ENCODE peak calls at places on chromosome 11, in four cellular contexts. L is HepG2, X is A549, D is K562. E is an unnamed sample.

GRCh38 chr11:107397357-107397756 is 60.3 kb downstream of the CWF19L2 start:
- DNase-seq in L (no peak), X (peak; percentile 16), D (peak; percentile 24), E (no peak)

GRCh38 chr11:132007184-132007583 is 636.8 kb downstream of the NTM start:
- DNase-seq in L (no peak), X (no peak), D (no peak), E (no peak)

GRCh38 chr11:26087095-26087935 is 244.6 kb upstream of the ANO3 start:
- DNase-seq in L (no peak), X (no peak), D (no peak), E (peak; percentile 56)

GRCh38 chr11:79258606-79259005 is 182.2 kb downstream of the TENM4 start:
- DNase-seq in L (no peak), X (no peak), D (no peak), E (no peak)

GRCh38 chr11:31761636-31762035 is 49.5 kb downstream of the PAX6 start:
- DNase-seq in L (no peak), X (peak; percentile 6), D (no peak), E (no peak)

GRCh38 chr11:20158597-20159257 is 1.5 kb downstream of the DBX1 start:
- DNase-seq in L (peak; percentile 6), X (peak; percentile 28), D (peak; percentile 45), E (no peak)

GRCh38 chr11:33692013-33692504 is 8.6 kb downstream of the C11orf91 start:
- DNase-seq in L (peak; percentile 76), X (peak; percentile 94), D (no peak), E (no peak)

GRCh38 chr11:30422389-30422788 is 99.5 kb downstream of the ARL14EP start:
- DNase-seq in L (no peak), X (no peak), D (no peak), E (no peak)

GRCh38 chr11:76614471-76615183 is 55.9 kb downstream of the LRRC32 start:
- DNase-seq in L (no peak), X (no peak), D (no peak), E (no peak)

GRCh38 chr11:32713496-32713895 is 81.0 kb downstream of the CCDC73 start:
- DNase-seq in L (no peak), X (peak; percentile 30), D (no peak), E (no peak)

GRCh38 chr11:27913650-27914049 is 194.3 kb downstream of the KIF18A start:
- DNase-seq in L (no peak), X (peak; percentile 8), D (no peak), E (no peak)

GRCh38 chr11:10373340-10373739 is 68.5 kb downstream of the ADM start:
- DNase-seq in L (no peak), X (no peak), D (no peak), E (no peak)

GRCh38 chr11:78453140-78453935 is 35.7 kb upstream of the GAB2 start:
- DNase-seq in L (no peak), X (no peak), D (no peak), E (no peak)

GRCh38 chr11:115665345-115665901 is 161.2 kb upstream of the CADM1 start:
- DNase-seq in L (no peak), X (no peak), D (no peak), E (no peak)

GRCh38 chr11:128868851-128869671 is 2.0 kb upstream of the KCNJ1 start:
- DNase-seq in L (no peak), X (no peak), D (no peak), E (no peak)

GRCh38 chr11:46463701-46464100 is 72.1 kb upstream of the CHRM4 start:
- DNase-seq in L (no peak), X (no peak), D (no peak), E (no peak)

GRCh38 chr11:79404325-79404724 is 36.5 kb downstream of the TENM4 start:
- DNase-seq in L (no peak), X (no peak), D (no peak), E (no peak)

GRCh38 chr11:77842451-77843121 is 21.6 kb downstream of the AAMDC start:
- DNase-seq in L (no peak), X (no peak), D (no peak), E (no peak)

GRCh38 chr11:99522467-99523173 is 501.9 kb downstream of the CNTN5 start:
- DNase-seq in L (no peak), X (no peak), D (no peak), E (no peak)

GRCh38 chr11:134862168-134862567 is 450.1 kb upstream of the B3GAT1 start:
- DNase-seq in L (no peak), X (no peak), D (no peak), E (no peak)

GRCh38 chr11:99693941-99694492 is 673.3 kb downstream of the CNTN5 start:
- DNase-seq in L (peak; percentile 3), X (peak; percentile 80), D (no peak), E (no peak)

GRCh38 chr11:19868281-19868821 is 155.7 kb downstream of the NAV2 start:
- DNase-seq in L (no peak), X (no peak), D (no peak), E (no peak)

GRCh38 chr11:84019576-84020194 is 733.5 kb upstream of the CCDC90B start:
- DNase-seq in L (no peak), X (no peak), D (no peak), E (no peak)

GRCh38 chr11:58506935-58507334 is 970 bp downstream of the OR5B21 start:
- DNase-seq in L (no peak), X (no peak), D (no peak), E (peak; percentile 31)

GRCh38 chr11:8906629-8907028 is 4.4 kb upstream of the AKIP1 start:
- DNase-seq in L (no peak), X (peak; percentile 84), D (no peak), E (no peak)

GRCh38 chr11:85941380-85941973 is 86.3 kb downstream of the CCDC83 start:
- DNase-seq in L (peak; percentile 56), X (peak; percentile 66), D (peak; percentile 47), E (no peak)

GRCh38 chr11:119424775-119425174 is 1.8 kb upstream of the THY1 start:
- DNase-seq in L (no peak), X (no peak), D (no peak), E (no peak)

GRCh38 chr11:1203505-1204271 is 19.2 kb upstream of the MUC5B start:
- DNase-seq in L (no peak), X (no peak), D (no peak), E (no peak)

GRCh38 chr11:113286509-113287497 is 27.6 kb upstream of the TTC12 start:
- DNase-seq in L (no peak), X (no peak), D (no peak), E (no peak)

GRCh38 chr11:116210663-116211062 is 562.1 kb downstream of the BUD13 start:
- DNase-seq in L (no peak), X (no peak), D (no peak), E (no peak)

GRCh38 chr11:117918366-117919255 is 10.6 kb downstream of the TMPRSS13 start:
- DNase-seq in L (no peak), X (no peak), D (no peak), E (no peak)

GRCh38 chr11:66112640-66113098 is 42.6 kb downstream of the PACS1 start:
- DNase-seq in L (no peak), X (peak; percentile 70), D (no peak), E (no peak)

DNA sequence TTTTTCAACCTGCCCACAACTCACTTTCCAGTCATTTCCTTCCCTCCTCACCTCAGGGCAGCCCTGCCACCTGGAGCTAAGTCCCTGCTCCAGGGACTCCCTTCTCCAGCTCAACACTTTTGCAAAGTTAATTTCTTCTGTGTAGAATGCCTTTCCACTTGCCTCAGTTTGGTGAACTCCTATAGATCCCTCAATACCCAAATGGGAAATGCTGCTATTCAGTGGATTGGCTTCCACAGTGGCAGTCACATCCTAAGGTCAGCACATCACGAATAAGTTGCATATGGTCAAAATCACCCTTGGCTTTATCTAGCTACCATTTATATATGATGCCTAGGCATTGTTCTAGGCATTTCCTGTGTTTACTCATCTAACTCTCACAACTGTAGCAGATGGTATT is 23.6 kb downstream of the GDPD5 start:
- DNase-seq in L (no peak), X (no peak), D (no peak), E (no peak)
- H3K4me1 ChIP-seq in L (peaks cover 85% of the 10 kb centered on the region), X (peaks cover 40% of the 10 kb centered on the region), D (peaks cover 6% of the 10 kb centered on the region), E (peaks cover 10% of the 10 kb centered on the region)

GRCh38 chr11:64865286-64866172 is 12.9 kb downstream of the EHD1 start:
- DNase-seq in L (no peak), X (no peak), D (no peak), E (no peak)
- TF ChIP-seq CHD4 in L (no peak), X (no peak), D (no peak), E (no peak)

DNA sequence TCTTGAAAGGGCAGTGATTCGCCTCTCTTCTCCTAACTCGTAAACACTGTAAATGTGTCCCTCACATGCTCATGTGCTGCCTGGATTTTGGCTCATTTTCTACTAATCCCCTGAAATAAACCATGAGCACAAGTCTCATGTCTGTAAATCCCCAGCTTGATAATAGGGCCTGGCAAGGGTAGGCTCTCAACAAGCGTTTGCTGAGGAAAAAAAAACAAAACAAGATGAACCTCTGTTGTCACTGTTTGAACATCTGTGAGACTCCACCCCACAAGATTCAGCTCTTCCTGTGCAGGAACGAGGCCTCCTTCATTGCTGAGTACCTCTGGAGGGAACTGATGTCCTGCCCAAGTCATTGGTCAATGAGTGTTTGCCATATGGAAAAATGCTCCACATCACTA is 4.5 kb upstream of the CYB5R2 start:
- DNase-seq in L (no peak), X (no peak), D (no peak), E (no peak)
- H3K4me1 ChIP-seq in L (peaks cover 5% of the 10 kb centered on the region), X (peaks cover 13% of the 10 kb centered on the region), D (no peaks in the 10 kb centered on the region), E (peaks cover 8% of the 10 kb centered on the region)

DNA sequence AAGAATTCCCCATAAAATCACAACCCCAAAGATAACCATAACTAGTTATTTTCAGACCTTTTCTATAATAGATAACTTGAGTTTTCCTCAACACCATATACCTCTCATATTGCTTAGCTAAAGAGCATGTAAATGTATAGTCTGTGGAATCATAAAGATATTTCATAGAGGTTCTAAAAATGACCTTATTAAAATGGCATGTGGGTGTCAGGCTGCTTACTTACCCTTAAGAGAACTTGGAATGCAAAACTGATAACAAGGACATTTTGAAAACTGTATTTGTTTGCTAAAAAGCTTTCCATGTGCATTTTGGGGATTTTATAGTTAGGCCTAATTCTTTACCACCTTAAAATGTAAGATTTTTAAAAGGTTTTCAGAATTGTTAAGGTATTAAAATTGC is 4.7 kb downstream of the SIK2 start:
- DNase-seq in L (no peak), X (no peak), D (no peak), E (no peak)
- TF ChIP-seq CHD4 in L (no peak), X (no peak), D (no peak), E (no peak)

GRCh38 chr11:64660205-64660604 is 62.8 kb downstream of the NRXN2 start:
- DNase-seq in L (no peak), X (no peak), D (no peak), E (no peak)
- H3K4me1 ChIP-seq in L (peaks cover 14% of the 10 kb centered on the region), X (peaks cover 27% of the 10 kb centered on the region), D (peaks cover 39% of the 10 kb centered on the region), E (peaks cover 4% of the 10 kb centered on the region)

GRCh38 chr11:70246196-70246595 is 24.3 kb upstream of the PPFIA1 start:
- DNase-seq in L (no peak), X (no peak), D (no peak), E (no peak)

GRCh38 chr11:70247042-70247709 is 23.3 kb upstream of the PPFIA1 start:
- DNase-seq in L (no peak), X (no peak), D (no peak), E (no peak)

GRCh38 chr11:70243912-70244652 is 26.4 kb upstream of the PPFIA1 start:
- DNase-seq in L (no peak), X (peak; percentile 24), D (no peak), E (no peak)

GRCh38 chr11:70242885-70243284 is 27.6 kb upstream of the PPFIA1 start:
- DNase-seq in L (no peak), X (no peak), D (no peak), E (no peak)

GRCh38 chr11:70244698-70245097 is 25.8 kb upstream of the PPFIA1 start:
- DNase-seq in L (no peak), X (peak; percentile 70), D (no peak), E (no peak)
- TF ChIP-seq CHD4 in L (no peak), X (no peak), D (no peak), E (no peak)